ENCODE peak calls at places on chromosomes 5 and 9, in six cellular contexts. One of them, this sample, is unnamed.

GRCh38 chr9:128124451-128124850 is 3.1 kb downstream of the PTGES2 start:
- DNase-seq in neuronal stem cell: no peak
- DNase-seq in IMR-90: no peak
- DNase-seq in H1: no peak
- DNase-seq in trophoblast cell: no peak
- DNase-seq in H9: no peak
- DNase-seq in this sample: no peak

GRCh38 chr5:61262080-61262479 is 70.0 kb upstream of the ZSWIM6 start:
- DNase-seq in neuronal stem cell: no peak
- DNase-seq in IMR-90: no peak
- DNase-seq in H1: no peak
- DNase-seq in trophoblast cell: no peak
- DNase-seq in H9: no peak
- DNase-seq in this sample: no peak

GRCh38 chr5:154179846-154180710 is 10.5 kb upstream of the GALNT10 start:
- DNase-seq in neuronal stem cell: peak
- DNase-seq in IMR-90: peak
- DNase-seq in H1: no peak
- DNase-seq in trophoblast cell: peak
- DNase-seq in H9: peak
- DNase-seq in this sample: peak

GRCh38 chr9:22529426-22530199 is 83.0 kb downstream of the DMRTA1 start:
- DNase-seq in neuronal stem cell: no peak
- DNase-seq in IMR-90: no peak
- DNase-seq in H1: no peak
- DNase-seq in trophoblast cell: no peak
- DNase-seq in H9: no peak
- DNase-seq in this sample: no peak

GRCh38 chr9:34929506-34930102 is 28.5 kb upstream of the PHF24 start:
- DNase-seq in neuronal stem cell: peak
- DNase-seq in IMR-90: peak
- DNase-seq in H1: peak
- DNase-seq in trophoblast cell: no peak
- DNase-seq in H9: peak
- DNase-seq in this sample: peak

GRCh38 chr5:61010759-61011460 is 65.9 kb downstream of the NDUFAF2 start:
- DNase-seq in neuronal stem cell: no peak
- DNase-seq in IMR-90: peak
- DNase-seq in H1: peak
- DNase-seq in trophoblast cell: no peak
- DNase-seq in H9: peak
- DNase-seq in this sample: peak

GRCh38 chr5:149036168-149036567 is 26.7 kb downstream of the SH3TC2 start:
- DNase-seq in neuronal stem cell: no peak
- DNase-seq in IMR-90: no peak
- DNase-seq in H1: no peak
- DNase-seq in trophoblast cell: no peak
- DNase-seq in H9: no peak
- DNase-seq in this sample: no peak

GRCh38 chr5:28542968-28543367 is 1504.6 kb upstream of the CDH9 start:
- DNase-seq in neuronal stem cell: no peak
- DNase-seq in IMR-90: peak
- DNase-seq in H1: no peak
- DNase-seq in trophoblast cell: no peak
- DNase-seq in H9: no peak
- DNase-seq in this sample: peak

GRCh38 chr5:153402550-153402949 is 87.9 kb upstream of the GRIA1 start:
- DNase-seq in neuronal stem cell: no peak
- DNase-seq in IMR-90: no peak
- DNase-seq in H1: no peak
- DNase-seq in trophoblast cell: no peak
- DNase-seq in H9: no peak
- DNase-seq in this sample: peak

GRCh38 chr9:88809371-88809770 is 181.9 kb upstream of the S1PR3 start:
- DNase-seq in neuronal stem cell: no peak
- DNase-seq in IMR-90: peak
- DNase-seq in H1: no peak
- DNase-seq in trophoblast cell: no peak
- DNase-seq in H9: no peak
- DNase-seq in this sample: peak

GRCh38 chr9:72726951-72727350 is 205.5 kb downstream of the TMC1 start:
- DNase-seq in neuronal stem cell: no peak
- DNase-seq in IMR-90: no peak
- DNase-seq in H1: no peak
- DNase-seq in trophoblast cell: peak
- DNase-seq in H9: no peak
- DNase-seq in this sample: no peak

GRCh38 chr9:136682710-136683109 is 4.5 kb downstream of the AGPAT2 start:
- DNase-seq in neuronal stem cell: no peak
- DNase-seq in IMR-90: no peak
- DNase-seq in H1: no peak
- DNase-seq in trophoblast cell: no peak
- DNase-seq in H9: no peak
- DNase-seq in this sample: no peak

GRCh38 chr5:177303925-177304391 is 359 bp downstream of the PRELID1 start:
- DNase-seq in neuronal stem cell: no peak
- DNase-seq in IMR-90: no peak
- DNase-seq in H1: no peak
- DNase-seq in trophoblast cell: no peak
- DNase-seq in H9: no peak
- DNase-seq in this sample: peak

GRCh38 chr9:96020822-96021615 is 145.5 kb downstream of the ERCC6L2 start:
- DNase-seq in neuronal stem cell: peak
- DNase-seq in IMR-90: no peak
- DNase-seq in H1: no peak
- DNase-seq in trophoblast cell: no peak
- DNase-seq in H9: no peak
- DNase-seq in this sample: peak

GRCh38 chr5:135999396-136000139 is 29.2 kb upstream of the TGFBI start:
- DNase-seq in neuronal stem cell: no peak
- DNase-seq in IMR-90: peak
- DNase-seq in H1: no peak
- DNase-seq in trophoblast cell: no peak
- DNase-seq in H9: no peak
- DNase-seq in this sample: peak

GRCh38 chr5:10858307-10858706 is 97.3 kb upstream of the DAP start:
- DNase-seq in neuronal stem cell: no peak
- DNase-seq in IMR-90: no peak
- DNase-seq in H1: no peak
- DNase-seq in trophoblast cell: no peak
- DNase-seq in H9: no peak
- DNase-seq in this sample: no peak

GRCh38 chr5:128538249-128539037 is 398 bp upstream of the FBN2 start:
- DNase-seq in neuronal stem cell: peak
- DNase-seq in IMR-90: peak
- DNase-seq in H1: peak
- DNase-seq in trophoblast cell: peak
- DNase-seq in H9: peak
- DNase-seq in this sample: peak

GRCh38 chr9:111975709-111976108 is 79.1 kb downstream of the UGCG start:
- DNase-seq in neuronal stem cell: no peak
- DNase-seq in IMR-90: no peak
- DNase-seq in H1: peak
- DNase-seq in trophoblast cell: no peak
- DNase-seq in H9: peak
- DNase-seq in this sample: no peak

GRCh38 chr9:127233582-127234350 is 30.8 kb upstream of the GARNL3 start:
- DNase-seq in neuronal stem cell: no peak
- DNase-seq in IMR-90: no peak
- DNase-seq in H1: no peak
- DNase-seq in trophoblast cell: no peak
- DNase-seq in H9: no peak
- DNase-seq in this sample: no peak

GRCh38 chr5:6162175-6162574 is 216.2 kb downstream of the MED10 start:
- DNase-seq in neuronal stem cell: no peak
- DNase-seq in IMR-90: no peak
- DNase-seq in H1: no peak
- DNase-seq in trophoblast cell: no peak
- DNase-seq in H9: no peak
- DNase-seq in this sample: no peak

GRCh38 chr9:98804083-98804482 is 3.4 kb upstream of the GALNT12 start:
- DNase-seq in neuronal stem cell: no peak
- DNase-seq in IMR-90: no peak
- DNase-seq in H1: no peak
- DNase-seq in trophoblast cell: no peak
- DNase-seq in H9: no peak
- DNase-seq in this sample: no peak

GRCh38 chr5:152142845-152143469 is 218.3 kb upstream of the GLRA1 start:
- DNase-seq in neuronal stem cell: peak
- DNase-seq in IMR-90: peak
- DNase-seq in H1: peak
- DNase-seq in trophoblast cell: peak
- DNase-seq in H9: peak
- DNase-seq in this sample: peak

GRCh38 chr9:36891341-36891811 is 142.7 kb downstream of the PAX5 start:
- DNase-seq in neuronal stem cell: no peak
- DNase-seq in IMR-90: no peak
- DNase-seq in H1: no peak
- DNase-seq in trophoblast cell: peak
- DNase-seq in H9: no peak
- DNase-seq in this sample: no peak

GRCh38 chr5:37272564-37272963 is 23.4 kb upstream of the CPLANE1 start:
- DNase-seq in neuronal stem cell: no peak
- DNase-seq in IMR-90: peak
- DNase-seq in H1: no peak
- DNase-seq in trophoblast cell: peak
- DNase-seq in H9: no peak
- DNase-seq in this sample: no peak

GRCh38 chr5:58348996-58349728 is 110.7 kb downstream of the PLK2 start:
- DNase-seq in neuronal stem cell: no peak
- DNase-seq in IMR-90: peak
- DNase-seq in H1: no peak
- DNase-seq in trophoblast cell: no peak
- DNase-seq in H9: no peak
- DNase-seq in this sample: no peak

GRCh38 chr5:31638286-31638685 is 645 bp upstream of the PDZD2 start:
- DNase-seq in neuronal stem cell: no peak
- DNase-seq in IMR-90: no peak
- DNase-seq in H1: no peak
- DNase-seq in trophoblast cell: no peak
- DNase-seq in H9: no peak
- DNase-seq in this sample: peak

GRCh38 chr5:149833116-149833827 is 103.2 kb downstream of the PPARGC1B start:
- DNase-seq in neuronal stem cell: no peak
- DNase-seq in IMR-90: no peak
- DNase-seq in H1: no peak
- DNase-seq in trophoblast cell: no peak
- DNase-seq in H9: no peak
- DNase-seq in this sample: no peak

GRCh38 chr5:149175346-149176113 is 34.2 kb downstream of the ABLIM3 start:
- DNase-seq in neuronal stem cell: no peak
- DNase-seq in IMR-90: no peak
- DNase-seq in H1: no peak
- DNase-seq in trophoblast cell: no peak
- DNase-seq in H9: no peak
- DNase-seq in this sample: no peak

GRCh38 chr5:94503677-94504076 is 114.7 kb downstream of the KIAA0825 start:
- DNase-seq in neuronal stem cell: no peak
- DNase-seq in IMR-90: no peak
- DNase-seq in H1: no peak
- DNase-seq in trophoblast cell: no peak
- DNase-seq in H9: no peak
- DNase-seq in this sample: no peak

GRCh38 chr9:79684711-79685575 is 113.2 kb downstream of the TLE4 start:
- DNase-seq in neuronal stem cell: no peak
- DNase-seq in IMR-90: peak
- DNase-seq in H1: no peak
- DNase-seq in trophoblast cell: no peak
- DNase-seq in H9: no peak
- DNase-seq in this sample: no peak

DNA sequence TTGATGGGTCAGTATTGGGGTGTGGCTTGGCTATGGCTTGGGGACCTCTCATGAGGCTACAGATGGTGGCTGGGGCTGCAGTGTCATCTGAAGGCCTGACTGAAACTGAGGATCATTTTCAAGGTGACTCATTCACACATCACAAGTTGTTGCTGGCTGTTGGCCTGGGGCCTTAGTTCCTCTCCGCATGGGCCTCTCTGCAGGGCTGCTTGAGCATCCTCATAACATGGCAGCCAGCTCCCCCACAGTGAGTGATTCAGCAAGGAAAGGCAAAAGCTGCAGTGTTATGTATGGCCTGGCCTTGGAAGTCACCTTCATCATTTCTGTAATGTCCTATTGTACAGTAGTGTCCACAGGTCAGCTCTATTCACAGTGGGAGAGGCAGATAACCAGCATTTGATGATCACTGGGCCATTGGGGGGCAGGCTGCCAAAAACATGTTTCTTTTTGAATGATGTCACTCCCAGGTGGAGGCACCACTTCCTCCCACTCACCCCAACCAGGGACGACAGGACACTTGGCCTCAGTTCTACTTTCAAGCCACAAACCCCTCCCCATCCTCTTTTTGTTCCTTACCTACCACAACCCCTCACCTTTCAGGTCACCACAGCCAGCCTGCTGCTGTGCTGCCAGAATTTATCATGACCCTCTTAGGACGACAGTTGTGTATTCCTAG is 14.4 kb downstream of the FGD3 start:
- DNase-seq in neuronal stem cell: no peak
- DNase-seq in IMR-90: no peak
- DNase-seq in H1: no peak
- DNase-seq in trophoblast cell: no peak
- DNase-seq in H9: no peak
- DNase-seq in this sample: no peak
- H3K14ac ChIP-seq in neuronal stem cell: no peak
- H3K14ac ChIP-seq in IMR-90: no peak
- H3K14ac ChIP-seq in H1: no peak
- H3K14ac ChIP-seq in trophoblast cell: no peak
- H3K14ac ChIP-seq in H9: no peak
- H3K14ac ChIP-seq in this sample: no peak

DNA sequence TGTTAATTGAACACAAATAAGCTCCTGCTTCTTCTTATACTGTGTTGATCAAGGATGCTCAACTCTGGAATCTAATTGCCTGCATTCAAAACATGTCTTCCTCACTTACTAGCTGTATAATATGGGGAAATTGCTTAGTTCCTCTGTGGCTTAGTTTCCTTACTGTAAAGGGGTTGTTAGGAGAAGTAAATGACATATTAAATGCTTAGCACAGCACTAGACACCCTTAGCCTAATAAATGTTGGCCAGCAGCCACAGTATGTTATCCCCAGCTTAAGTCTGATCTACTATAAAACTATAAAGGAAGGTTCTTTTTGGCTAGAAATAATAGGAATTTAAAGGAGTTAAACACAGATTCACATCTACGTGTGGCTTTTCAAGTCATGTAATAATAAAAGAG is 232.4 kb downstream of the PCSK1 start:
- DNase-seq in neuronal stem cell: no peak
- DNase-seq in IMR-90: no peak
- DNase-seq in H1: no peak
- DNase-seq in trophoblast cell: no peak
- DNase-seq in H9: no peak
- DNase-seq in this sample: no peak
- H4K8ac ChIP-seq in neuronal stem cell: no peak
- H4K8ac ChIP-seq in IMR-90: no peak
- H4K8ac ChIP-seq in H1: no peak
- H4K8ac ChIP-seq in trophoblast cell: no peak
- H4K8ac ChIP-seq in H9: no peak
- H4K8ac ChIP-seq in this sample: no peak

GRCh38 chr5:9376363-9377117 is 169.3 kb downstream of the SEMA5A start:
- DNase-seq in neuronal stem cell: no peak
- DNase-seq in IMR-90: peak
- DNase-seq in H1: no peak
- DNase-seq in trophoblast cell: no peak
- DNase-seq in H9: no peak
- DNase-seq in this sample: no peak
- H3K14ac ChIP-seq in neuronal stem cell: no peak
- H3K14ac ChIP-seq in IMR-90: no peak
- H3K14ac ChIP-seq in H1: no peak
- H3K14ac ChIP-seq in trophoblast cell: no peak
- H3K14ac ChIP-seq in H9: no peak
- H3K14ac ChIP-seq in this sample: no peak

GRCh38 chr5:166093312-166093711 is 2198.1 kb upstream of the WWC1 start:
- DNase-seq in neuronal stem cell: no peak
- DNase-seq in IMR-90: no peak
- DNase-seq in H1: no peak
- DNase-seq in trophoblast cell: no peak
- DNase-seq in H9: no peak
- DNase-seq in this sample: no peak
- H4K8ac ChIP-seq in neuronal stem cell: no peak
- H4K8ac ChIP-seq in IMR-90: no peak
- H4K8ac ChIP-seq in H1: no peak
- H4K8ac ChIP-seq in trophoblast cell: no peak
- H4K8ac ChIP-seq in H9: no peak
- H4K8ac ChIP-seq in this sample: no peak